ENCODE peak calls at places on chromosomes 1 and 21, in ten cellular contexts. One of them, this sample, is unnamed.

GRCh38 chr1:42682739-42683529 is 716 bp downstream of the YBX1 start:
- DNase-seq in heart left ventricle: peak; percentile 83
- DNase-seq in NCI-H1694: no peak
- DNase-seq in H4: peak; percentile 69
- DNase-seq in stimulated activated naive CD8-positive, alpha-beta T cell treated with anti-CD3 and anti-CD28 coated beads, Interleukin-15, Interleukin-2, amounts not matched to agents 100 U/mL and 50 U/mL, for 24 hours: peak; percentile 74
- DNase-seq in AG04450: peak; percentile 36
- DNase-seq in HAP-1: peak; percentile 28
- DNase-seq in KG1: no peak
- DNase-seq in fibroblast of pulmonary artery: peak; percentile 73
- DNase-seq in H54: peak; percentile 39
- DNase-seq in this sample: no peak

GRCh38 chr1:84083321-84083720 is 60.8 kb upstream of the PRKACB start:
- DNase-seq in heart left ventricle: no peak
- DNase-seq in stimulated activated naive CD8-positive, alpha-beta T cell treated with anti-CD3 and anti-CD28 coated beads, Interleukin-15, Interleukin-2, amounts not matched to agents 100 U/mL and 50 U/mL, for 24 hours: no peak
- DNase-seq in H54: no peak
- DNase-seq in fibroblast of pulmonary artery: no peak
- DNase-seq in NCI-H1694: peak; percentile 11
- DNase-seq in KG1: no peak
- DNase-seq in AG04450: no peak
- DNase-seq in HAP-1: no peak
- DNase-seq in H4: no peak
- DNase-seq in this sample: no peak

GRCh38 chr1:218494449-218494852 is 149.3 kb downstream of the TGFB2 start:
- DNase-seq in KG1: no peak
- DNase-seq in H4: no peak
- DNase-seq in fibroblast of pulmonary artery: no peak
- DNase-seq in AG04450: no peak
- DNase-seq in stimulated activated naive CD8-positive, alpha-beta T cell treated with anti-CD3 and anti-CD28 coated beads, Interleukin-15, Interleukin-2, amounts not matched to agents 100 U/mL and 50 U/mL, for 24 hours: no peak
- DNase-seq in HAP-1: no peak
- DNase-seq in NCI-H1694: no peak
- DNase-seq in heart left ventricle: no peak
- DNase-seq in H54: no peak
- DNase-seq in this sample: no peak

GRCh38 chr1:36134805-36135339 is 9.8 kb upstream of the COL8A2 start:
- DNase-seq in heart left ventricle: no peak
- DNase-seq in HAP-1: peak; percentile 23
- DNase-seq in H54: peak; percentile 65
- DNase-seq in stimulated activated naive CD8-positive, alpha-beta T cell treated with anti-CD3 and anti-CD28 coated beads, Interleukin-15, Interleukin-2, amounts not matched to agents 100 U/mL and 50 U/mL, for 24 hours: peak; percentile 68
- DNase-seq in NCI-H1694: no peak
- DNase-seq in fibroblast of pulmonary artery: peak; percentile 64
- DNase-seq in KG1: no peak
- DNase-seq in H4: no peak
- DNase-seq in AG04450: no peak
- DNase-seq in this sample: no peak

GRCh38 chr1:94617957-94618739 is 76.6 kb upstream of the F3 start:
- DNase-seq in stimulated activated naive CD8-positive, alpha-beta T cell treated with anti-CD3 and anti-CD28 coated beads, Interleukin-15, Interleukin-2, amounts not matched to agents 100 U/mL and 50 U/mL, for 24 hours: no peak
- DNase-seq in NCI-H1694: no peak
- DNase-seq in H4: no peak
- DNase-seq in HAP-1: no peak
- DNase-seq in fibroblast of pulmonary artery: no peak
- DNase-seq in AG04450: no peak
- DNase-seq in H54: no peak
- DNase-seq in KG1: no peak
- DNase-seq in heart left ventricle: no peak
- DNase-seq in this sample: no peak

GRCh38 chr1:18239671-18240070 is 132.1 kb downstream of the IGSF21 start:
- DNase-seq in heart left ventricle: no peak
- DNase-seq in H4: no peak
- DNase-seq in AG04450: no peak
- DNase-seq in H54: no peak
- DNase-seq in KG1: no peak
- DNase-seq in stimulated activated naive CD8-positive, alpha-beta T cell treated with anti-CD3 and anti-CD28 coated beads, Interleukin-15, Interleukin-2, amounts not matched to agents 100 U/mL and 50 U/mL, for 24 hours: no peak
- DNase-seq in NCI-H1694: no peak
- DNase-seq in HAP-1: no peak
- DNase-seq in fibroblast of pulmonary artery: no peak
- DNase-seq in this sample: no peak

GRCh38 chr1:27137022-27137542 is 17.8 kb downstream of the SLC9A1 start:
- DNase-seq in heart left ventricle: peak; percentile 72
- DNase-seq in NCI-H1694: peak; percentile 62
- DNase-seq in KG1: peak; percentile 58
- DNase-seq in H54: no peak
- DNase-seq in HAP-1: no peak
- DNase-seq in AG04450: no peak
- DNase-seq in stimulated activated naive CD8-positive, alpha-beta T cell treated with anti-CD3 and anti-CD28 coated beads, Interleukin-15, Interleukin-2, amounts not matched to agents 100 U/mL and 50 U/mL, for 24 hours: peak; percentile 84
- DNase-seq in H4: no peak
- DNase-seq in fibroblast of pulmonary artery: no peak
- DNase-seq in this sample: no peak

GRCh38 chr1:113808450-113809195 is 3.7 kb downstream of the RSBN1 start:
- DNase-seq in stimulated activated naive CD8-positive, alpha-beta T cell treated with anti-CD3 and anti-CD28 coated beads, Interleukin-15, Interleukin-2, amounts not matched to agents 100 U/mL and 50 U/mL, for 24 hours: no peak
- DNase-seq in NCI-H1694: no peak
- DNase-seq in H4: no peak
- DNase-seq in HAP-1: no peak
- DNase-seq in AG04450: no peak
- DNase-seq in heart left ventricle: no peak
- DNase-seq in KG1: no peak
- DNase-seq in fibroblast of pulmonary artery: peak; percentile 33
- DNase-seq in H54: no peak
- DNase-seq in this sample: no peak

GRCh38 chr1:160032165-160032827 is 506 bp upstream of the PIGM start:
- DNase-seq in stimulated activated naive CD8-positive, alpha-beta T cell treated with anti-CD3 and anti-CD28 coated beads, Interleukin-15, Interleukin-2, amounts not matched to agents 100 U/mL and 50 U/mL, for 24 hours: peak; percentile 20
- DNase-seq in heart left ventricle: no peak
- DNase-seq in HAP-1: no peak
- DNase-seq in NCI-H1694: no peak
- DNase-seq in H4: no peak
- DNase-seq in H54: no peak
- DNase-seq in fibroblast of pulmonary artery: no peak
- DNase-seq in AG04450: no peak
- DNase-seq in KG1: no peak
- DNase-seq in this sample: no peak

GRCh38 chr1:228276361-228276831 is 68.6 kb downstream of the OBSCN start:
- DNase-seq in AG04450: no peak
- DNase-seq in heart left ventricle: no peak
- DNase-seq in H4: no peak
- DNase-seq in KG1: no peak
- DNase-seq in fibroblast of pulmonary artery: no peak
- DNase-seq in HAP-1: no peak
- DNase-seq in stimulated activated naive CD8-positive, alpha-beta T cell treated with anti-CD3 and anti-CD28 coated beads, Interleukin-15, Interleukin-2, amounts not matched to agents 100 U/mL and 50 U/mL, for 24 hours: peak; percentile 16
- DNase-seq in NCI-H1694: no peak
- DNase-seq in H54: no peak
- DNase-seq in this sample: no peak

GRCh38 chr1:226403522-226404034 is 4.3 kb downstream of the PARP1 start:
- DNase-seq in H4: no peak
- DNase-seq in AG04450: no peak
- DNase-seq in H54: peak; percentile 47
- DNase-seq in fibroblast of pulmonary artery: peak; percentile 21
- DNase-seq in stimulated activated naive CD8-positive, alpha-beta T cell treated with anti-CD3 and anti-CD28 coated beads, Interleukin-15, Interleukin-2, amounts not matched to agents 100 U/mL and 50 U/mL, for 24 hours: peak; percentile 17
- DNase-seq in HAP-1: peak; percentile 61
- DNase-seq in heart left ventricle: no peak
- DNase-seq in KG1: no peak
- DNase-seq in NCI-H1694: no peak
- DNase-seq in this sample: no peak

GRCh38 chr1:219126267-219126862 is 47.3 kb upstream of the LYPLAL1 start:
- DNase-seq in heart left ventricle: no peak
- DNase-seq in KG1: no peak
- DNase-seq in H54: no peak
- DNase-seq in stimulated activated naive CD8-positive, alpha-beta T cell treated with anti-CD3 and anti-CD28 coated beads, Interleukin-15, Interleukin-2, amounts not matched to agents 100 U/mL and 50 U/mL, for 24 hours: no peak
- DNase-seq in AG04450: no peak
- DNase-seq in NCI-H1694: no peak
- DNase-seq in H4: no peak
- DNase-seq in fibroblast of pulmonary artery: peak; percentile 34
- DNase-seq in HAP-1: no peak
- DNase-seq in this sample: no peak

GRCh38 chr1:216665381-216665780 is 57.8 kb downstream of the ESRRG start:
- DNase-seq in H54: no peak
- DNase-seq in H4: peak; percentile 29
- DNase-seq in KG1: no peak
- DNase-seq in NCI-H1694: no peak
- DNase-seq in fibroblast of pulmonary artery: peak; percentile 26
- DNase-seq in heart left ventricle: no peak
- DNase-seq in stimulated activated naive CD8-positive, alpha-beta T cell treated with anti-CD3 and anti-CD28 coated beads, Interleukin-15, Interleukin-2, amounts not matched to agents 100 U/mL and 50 U/mL, for 24 hours: no peak
- DNase-seq in AG04450: peak; percentile 16
- DNase-seq in HAP-1: no peak
- DNase-seq in this sample: no peak

GRCh38 chr1:67609572-67609939 is 75.4 kb upstream of the GADD45A start:
- DNase-seq in H54: no peak
- DNase-seq in fibroblast of pulmonary artery: no peak
- DNase-seq in HAP-1: no peak
- DNase-seq in NCI-H1694: no peak
- DNase-seq in stimulated activated naive CD8-positive, alpha-beta T cell treated with anti-CD3 and anti-CD28 coated beads, Interleukin-15, Interleukin-2, amounts not matched to agents 100 U/mL and 50 U/mL, for 24 hours: no peak
- DNase-seq in H4: no peak
- DNase-seq in heart left ventricle: no peak
- DNase-seq in AG04450: no peak
- DNase-seq in KG1: no peak
- DNase-seq in this sample: peak; percentile 40

GRCh38 chr1:234729566-234729965 is 119.6 kb upstream of the IRF2BP2 start:
- DNase-seq in H4: no peak
- DNase-seq in HAP-1: no peak
- DNase-seq in heart left ventricle: no peak
- DNase-seq in stimulated activated naive CD8-positive, alpha-beta T cell treated with anti-CD3 and anti-CD28 coated beads, Interleukin-15, Interleukin-2, amounts not matched to agents 100 U/mL and 50 U/mL, for 24 hours: no peak
- DNase-seq in fibroblast of pulmonary artery: peak; percentile 29
- DNase-seq in AG04450: no peak
- DNase-seq in KG1: no peak
- DNase-seq in NCI-H1694: no peak
- DNase-seq in H54: no peak
- DNase-seq in this sample: no peak

GRCh38 chr1:6130596-6130995 is 49.5 kb downstream of the CHD5 start:
- DNase-seq in HAP-1: no peak
- DNase-seq in NCI-H1694: no peak
- DNase-seq in H4: no peak
- DNase-seq in fibroblast of pulmonary artery: no peak
- DNase-seq in stimulated activated naive CD8-positive, alpha-beta T cell treated with anti-CD3 and anti-CD28 coated beads, Interleukin-15, Interleukin-2, amounts not matched to agents 100 U/mL and 50 U/mL, for 24 hours: no peak
- DNase-seq in heart left ventricle: no peak
- DNase-seq in H54: no peak
- DNase-seq in KG1: no peak
- DNase-seq in AG04450: no peak
- DNase-seq in this sample: no peak

GRCh38 chr1:206651958-206652890 is 16.9 kb downstream of the DYRK3 start:
- DNase-seq in stimulated activated naive CD8-positive, alpha-beta T cell treated with anti-CD3 and anti-CD28 coated beads, Interleukin-15, Interleukin-2, amounts not matched to agents 100 U/mL and 50 U/mL, for 24 hours: no peak
- DNase-seq in heart left ventricle: no peak
- DNase-seq in fibroblast of pulmonary artery: no peak
- DNase-seq in H4: no peak
- DNase-seq in KG1: no peak
- DNase-seq in H54: no peak
- DNase-seq in AG04450: no peak
- DNase-seq in HAP-1: no peak
- DNase-seq in NCI-H1694: no peak
- DNase-seq in this sample: no peak

GRCh38 chr1:51326839-51327238 is 3.5 kb downstream of the TTC39A start:
- DNase-seq in stimulated activated naive CD8-positive, alpha-beta T cell treated with anti-CD3 and anti-CD28 coated beads, Interleukin-15, Interleukin-2, amounts not matched to agents 100 U/mL and 50 U/mL, for 24 hours: no peak
- DNase-seq in NCI-H1694: no peak
- DNase-seq in HAP-1: no peak
- DNase-seq in KG1: no peak
- DNase-seq in AG04450: no peak
- DNase-seq in H4: no peak
- DNase-seq in heart left ventricle: no peak
- DNase-seq in fibroblast of pulmonary artery: no peak
- DNase-seq in H54: no peak
- DNase-seq in this sample: no peak

GRCh38 chr1:234659538-234659937 is 49.6 kb upstream of the IRF2BP2 start:
- DNase-seq in H4: no peak
- DNase-seq in fibroblast of pulmonary artery: peak; percentile 69
- DNase-seq in heart left ventricle: no peak
- DNase-seq in AG04450: peak; percentile 32
- DNase-seq in KG1: no peak
- DNase-seq in stimulated activated naive CD8-positive, alpha-beta T cell treated with anti-CD3 and anti-CD28 coated beads, Interleukin-15, Interleukin-2, amounts not matched to agents 100 U/mL and 50 U/mL, for 24 hours: no peak
- DNase-seq in HAP-1: no peak
- DNase-seq in H54: peak; percentile 72
- DNase-seq in NCI-H1694: no peak
- DNase-seq in this sample: no peak

GRCh38 chr21:38937286-38937790 is 131.6 kb downstream of the ETS2 start:
- DNase-seq in stimulated activated naive CD8-positive, alpha-beta T cell treated with anti-CD3 and anti-CD28 coated beads, Interleukin-15, Interleukin-2, amounts not matched to agents 100 U/mL and 50 U/mL, for 24 hours: no peak
- DNase-seq in NCI-H1694: no peak
- DNase-seq in AG04450: no peak
- DNase-seq in KG1: no peak
- DNase-seq in H4: no peak
- DNase-seq in H54: no peak
- DNase-seq in HAP-1: no peak
- DNase-seq in heart left ventricle: no peak
- DNase-seq in fibroblast of pulmonary artery: no peak
- DNase-seq in this sample: no peak

GRCh38 chr1:220164116-220164515 is 70.2 kb downstream of the IARS2 start:
- DNase-seq in fibroblast of pulmonary artery: no peak
- DNase-seq in stimulated activated naive CD8-positive, alpha-beta T cell treated with anti-CD3 and anti-CD28 coated beads, Interleukin-15, Interleukin-2, amounts not matched to agents 100 U/mL and 50 U/mL, for 24 hours: no peak
- DNase-seq in H54: no peak
- DNase-seq in NCI-H1694: no peak
- DNase-seq in H4: no peak
- DNase-seq in heart left ventricle: no peak
- DNase-seq in KG1: no peak
- DNase-seq in AG04450: no peak
- DNase-seq in HAP-1: no peak
- DNase-seq in this sample: no peak

GRCh38 chr1:234544094-234544579 is 65.2 kb upstream of the TARBP1 start:
- DNase-seq in AG04450: peak; percentile 96
- DNase-seq in stimulated activated naive CD8-positive, alpha-beta T cell treated with anti-CD3 and anti-CD28 coated beads, Interleukin-15, Interleukin-2, amounts not matched to agents 100 U/mL and 50 U/mL, for 24 hours: peak; percentile 57
- DNase-seq in H4: peak; percentile 81
- DNase-seq in HAP-1: peak; percentile 10
- DNase-seq in KG1: peak; percentile 12
- DNase-seq in NCI-H1694: peak; percentile 93
- DNase-seq in H54: peak; percentile 53
- DNase-seq in fibroblast of pulmonary artery: peak; percentile 99
- DNase-seq in heart left ventricle: peak; percentile 79
- DNase-seq in this sample: peak; percentile 91

GRCh38 chr1:168637350-168637991 is 61.1 kb downstream of the XCL1 start:
- DNase-seq in AG04450: no peak
- DNase-seq in fibroblast of pulmonary artery: peak; percentile 61
- DNase-seq in H54: no peak
- DNase-seq in stimulated activated naive CD8-positive, alpha-beta T cell treated with anti-CD3 and anti-CD28 coated beads, Interleukin-15, Interleukin-2, amounts not matched to agents 100 U/mL and 50 U/mL, for 24 hours: no peak
- DNase-seq in HAP-1: peak; percentile 43
- DNase-seq in H4: peak; percentile 71
- DNase-seq in NCI-H1694: peak; percentile 31
- DNase-seq in heart left ventricle: no peak
- DNase-seq in KG1: peak; percentile 37
- DNase-seq in this sample: no peak

GRCh38 chr1:206581571-206581981 is 30.7 kb downstream of the EIF2D start:
- DNase-seq in H54: no peak
- DNase-seq in H4: no peak
- DNase-seq in stimulated activated naive CD8-positive, alpha-beta T cell treated with anti-CD3 and anti-CD28 coated beads, Interleukin-15, Interleukin-2, amounts not matched to agents 100 U/mL and 50 U/mL, for 24 hours: peak; percentile 74
- DNase-seq in fibroblast of pulmonary artery: no peak
- DNase-seq in AG04450: no peak
- DNase-seq in heart left ventricle: no peak
- DNase-seq in KG1: no peak
- DNase-seq in HAP-1: no peak
- DNase-seq in NCI-H1694: no peak
- DNase-seq in this sample: no peak

GRCh38 chr1:77308889-77309621 is 27.2 kb downstream of the AK5 start:
- DNase-seq in fibroblast of pulmonary artery: no peak
- DNase-seq in AG04450: no peak
- DNase-seq in heart left ventricle: no peak
- DNase-seq in H54: no peak
- DNase-seq in KG1: no peak
- DNase-seq in NCI-H1694: no peak
- DNase-seq in stimulated activated naive CD8-positive, alpha-beta T cell treated with anti-CD3 and anti-CD28 coated beads, Interleukin-15, Interleukin-2, amounts not matched to agents 100 U/mL and 50 U/mL, for 24 hours: no peak
- DNase-seq in H4: no peak
- DNase-seq in HAP-1: no peak
- DNase-seq in this sample: no peak

GRCh38 chr21:25501996-25502665 is 105.2 kb downstream of the MRPL39 start:
- DNase-seq in heart left ventricle: no peak
- DNase-seq in KG1: peak; percentile 13
- DNase-seq in AG04450: no peak
- DNase-seq in HAP-1: no peak
- DNase-seq in NCI-H1694: no peak
- DNase-seq in H4: no peak
- DNase-seq in stimulated activated naive CD8-positive, alpha-beta T cell treated with anti-CD3 and anti-CD28 coated beads, Interleukin-15, Interleukin-2, amounts not matched to agents 100 U/mL and 50 U/mL, for 24 hours: peak; percentile 69
- DNase-seq in fibroblast of pulmonary artery: no peak
- DNase-seq in H54: no peak
- DNase-seq in this sample: no peak

GRCh38 chr1:43152866-43153265 is 19.2 kb downstream of the EBNA1BP2 start:
- DNase-seq in H54: no peak
- DNase-seq in KG1: no peak
- DNase-seq in fibroblast of pulmonary artery: no peak
- DNase-seq in heart left ventricle: no peak
- DNase-seq in H4: no peak
- DNase-seq in HAP-1: no peak
- DNase-seq in NCI-H1694: no peak
- DNase-seq in AG04450: no peak
- DNase-seq in stimulated activated naive CD8-positive, alpha-beta T cell treated with anti-CD3 and anti-CD28 coated beads, Interleukin-15, Interleukin-2, amounts not matched to agents 100 U/mL and 50 U/mL, for 24 hours: no peak
- DNase-seq in this sample: no peak

GRCh38 chr1:111436726-111437125 is 9.2 kb upstream of the OVGP1 start:
- DNase-seq in stimulated activated naive CD8-positive, alpha-beta T cell treated with anti-CD3 and anti-CD28 coated beads, Interleukin-15, Interleukin-2, amounts not matched to agents 100 U/mL and 50 U/mL, for 24 hours: no peak
- DNase-seq in KG1: no peak
- DNase-seq in fibroblast of pulmonary artery: no peak
- DNase-seq in H4: no peak
- DNase-seq in NCI-H1694: no peak
- DNase-seq in HAP-1: no peak
- DNase-seq in heart left ventricle: no peak
- DNase-seq in AG04450: peak; percentile 52
- DNase-seq in H54: no peak
- DNase-seq in this sample: no peak